ENCODE peak calls at places on chromosomes 13 and 19, in seven cellular contexts. J, G, Z, M, K, U and O are unnamed samples.

GRCh38 chr13:39451301-39451700 is 151.7 kb downstream of the LHFPL6 start:
- DNase-seq in J (no peak), G (peak), Z (no peak), M (peak), K (peak), U (no peak), O (no peak)

GRCh38 chr13:53250272-53250875 is 221.8 kb downstream of the OLFM4 start:
- DNase-seq in J (peak), G (peak), Z (peak), M (peak), K (peak), U (peak), O (no peak)

GRCh38 chr13:26460652-26461051 is 96.8 kb upstream of the WASF3 start:
- DNase-seq in J (no peak), G (no peak), Z (no peak), M (no peak), K (no peak), U (no peak), O (no peak)

GRCh38 chr13:44388427-44388826 is 14.8 kb downstream of the SERP2 start:
- DNase-seq in J (no peak), G (no peak), Z (no peak), M (no peak), K (no peak), U (no peak), O (no peak)

GRCh38 chr19:19627442-19627715 is 641 bp downstream of the LPAR2 start:
- DNase-seq in J (no peak), G (no peak), Z (no peak), M (no peak), K (no peak), U (no peak), O (no peak)

GRCh38 chr13:43985437-43986051 is 105.8 kb downstream of the LACC1 start:
- DNase-seq in J (no peak), G (peak), Z (no peak), M (no peak), K (no peak), U (no peak), O (no peak)

GRCh38 chr19:38932425-38933179 is 1.9 kb downstream of the MRPS12 start:
- DNase-seq in J (no peak), G (no peak), Z (no peak), M (peak), K (no peak), U (peak), O (no peak)

GRCh38 chr13:56356690-56357089 is 784.0 kb upstream of the PRR20A start:
- DNase-seq in J (no peak), G (no peak), Z (no peak), M (no peak), K (no peak), U (no peak), O (no peak)

GRCh38 chr19:15173746-15174404 is 26.9 kb downstream of the NOTCH3 start:
- DNase-seq in J (no peak), G (no peak), Z (peak), M (no peak), K (no peak), U (no peak), O (no peak)

GRCh38 chr13:94677799-94678198 is 34.5 kb downstream of the SOX21 start:
- DNase-seq in J (no peak), G (no peak), Z (no peak), M (no peak), K (no peak), U (no peak), O (no peak)

GRCh38 chr19:41570639-41571112 is 5.3 kb upstream of the CEACAM21 start:
- DNase-seq in J (peak), G (peak), Z (peak), M (peak), K (peak), U (peak), O (no peak)

GRCh38 chr13:111927181-111927540 is 139.8 kb upstream of the SOX1 start:
- DNase-seq in J (no peak), G (no peak), Z (no peak), M (no peak), K (no peak), U (no peak), O (no peak)

GRCh38 chr13:51763486-51763885 is 40.5 kb downstream of the DHRS12 start:
- DNase-seq in J (no peak), G (no peak), Z (no peak), M (no peak), K (no peak), U (no peak), O (no peak)

GRCh38 chr19:898663-899062 is 5.4 kb downstream of the RNU6-9 start:
- DNase-seq in J (no peak), G (no peak), Z (no peak), M (no peak), K (no peak), U (no peak), O (no peak)

GRCh38 chr13:31485651-31486051 is 253.7 kb upstream of the RXFP2 start:
- DNase-seq in J (no peak), G (no peak), Z (no peak), M (peak), K (no peak), U (no peak), O (no peak)

GRCh38 chr13:104854007-104854406 is 1681.5 kb downstream of the EFNB2 start:
- DNase-seq in J (no peak), G (no peak), Z (no peak), M (no peak), K (no peak), U (no peak), O (no peak)

GRCh38 chr13:23271331-23271730 is 90.6 kb downstream of the SGCG start:
- DNase-seq in J (no peak), G (no peak), Z (no peak), M (no peak), K (no peak), U (no peak), O (no peak)

GRCh38 chr13:43116242-43116641 is 92.9 kb downstream of the DNAJC15 start:
- DNase-seq in J (no peak), G (no peak), Z (no peak), M (no peak), K (no peak), U (no peak), O (no peak)

GRCh38 chr19:54795763-54796162 is 7.6 kb upstream of the KIR2DL4 start:
- DNase-seq in J (no peak), G (no peak), Z (no peak), M (no peak), K (no peak), U (no peak), O (no peak)

GRCh38 chr13:60492187-60492586 is 95.2 kb downstream of the TDRD3 start:
- DNase-seq in J (no peak), G (no peak), Z (no peak), M (no peak), K (no peak), U (no peak), O (no peak)

GRCh38 chr13:43865892-43866291 is 13.6 kb downstream of the CCDC122 start:
- DNase-seq in J (no peak), G (no peak), Z (no peak), M (no peak), K (no peak), U (no peak), O (no peak)

GRCh38 chr19:14113762-14114414 is 3.7 kb downstream of the PRKACA start:
- DNase-seq in J (no peak), G (no peak), Z (peak), M (no peak), K (no peak), U (no peak), O (no peak)

GRCh38 chr13:67023088-67023893 is 206.8 kb downstream of the PCDH9 start:
- DNase-seq in J (no peak), G (peak), Z (no peak), M (peak), K (peak), U (no peak), O (no peak)

GRCh38 chr13:110448677-110449076 is 112.8 kb downstream of the RAB20 start:
- DNase-seq in J (no peak), G (no peak), Z (no peak), M (no peak), K (no peak), U (no peak), O (no peak)

GRCh38 chr19:54160182-54160811 is 776 bp upstream of the LENG1 start:
- DNase-seq in J (no peak), G (no peak), Z (no peak), M (peak), K (no peak), U (no peak), O (no peak)

GRCh38 chr19:41795031-41795461 is 1.3 kb upstream of the CEACAM3 start:
- DNase-seq in J (no peak), G (peak), Z (peak), M (peak), K (peak), U (no peak), O (no peak)

GRCh38 chr13:93603043-93603442 is 376.4 kb downstream of the GPC6 start:
- DNase-seq in J (no peak), G (no peak), Z (no peak), M (no peak), K (peak), U (no peak), O (peak)

GRCh38 chr19:29837448-29837961 is 25.7 kb downstream of the CCNE1 start:
- DNase-seq in J (no peak), G (no peak), Z (peak), M (no peak), K (no peak), U (peak), O (no peak)

GRCh38 chr19:47886010-47886559 is at the start of gene SULT2A1:
- DNase-seq in J (no peak), G (no peak), Z (no peak), M (no peak), K (no peak), U (no peak), O (no peak)